ENCODE peak calls at places on chromosome 16, in nine cellular contexts. H is NCI-H2081, Q is Right ventricle myocardium superior, U is NCI-H1105, X is retina, G is frontal cortex, M is midbrain, F is T47D, S is colonic mucosa. O is an unnamed sample.

GRCh38 chr16:72372082-72372615 is 200.2 kb upstream of the PMFBP1 start:
- DNase-seq in H (no peak), Q (no peak), U (no peak), X (peak), G (no peak), M (no peak), F (no peak), S (no peak), O (no peak)

GRCh38 chr16:55021595-55022475 is 91.2 kb downstream of the IRX5 start:
- DNase-seq in H (no peak), Q (no peak), U (no peak), X (no peak), G (no peak), M (no peak), F (peak), S (peak), O (no peak)

GRCh38 chr16:57373117-57373947 is 1.0 kb downstream of the CX3CL1 start:
- DNase-seq in H (no peak), Q (no peak), U (no peak), X (no peak), G (no peak), M (no peak), F (no peak), S (no peak), O (no peak)

GRCh38 chr16:88810868-88811599 is 694 bp downstream of the APRT start:
- DNase-seq in H (peak), Q (peak), U (peak), X (peak), G (peak), M (peak), F (peak), S (peak), O (no peak)

GRCh38 chr16:51522902-51523301 is 371.8 kb upstream of the SALL1 start:
- DNase-seq in H (no peak), Q (no peak), U (no peak), X (no peak), G (no peak), M (no peak), F (no peak), S (no peak), O (no peak)

GRCh38 chr16:89138843-89139520 is 32.6 kb upstream of the CDH15 start:
- DNase-seq in H (no peak), Q (peak), U (no peak), X (no peak), G (no peak), M (no peak), F (no peak), S (no peak), O (no peak)

GRCh38 chr16:73171901-73172619 is 124.1 kb upstream of the ZFHX3 start:
- DNase-seq in H (no peak), Q (no peak), U (peak), X (no peak), G (no peak), M (no peak), F (no peak), S (no peak), O (no peak)

GRCh38 chr16:17002557-17002956 is 468.2 kb downstream of the XYLT1 start:
- DNase-seq in H (no peak), Q (no peak), U (no peak), X (no peak), G (no peak), M (no peak), F (no peak), S (no peak), O (no peak)

GRCh38 chr16:1319041-1319440 is 9.6 kb downstream of the UBE2I start:
- DNase-seq in H (no peak), Q (no peak), U (no peak), X (no peak), G (no peak), M (no peak), F (no peak), S (no peak), O (no peak)

GRCh38 chr16:7399296-7399695 is 66.7 kb downstream of the RBFOX1 start:
- DNase-seq in H (no peak), Q (no peak), U (no peak), X (no peak), G (no peak), M (no peak), F (no peak), S (no peak), O (no peak)

GRCh38 chr16:84665843-84666242 is 17.5 kb downstream of the KLHL36 start:
- DNase-seq in H (no peak), Q (no peak), U (no peak), X (no peak), G (no peak), M (no peak), F (no peak), S (no peak), O (no peak)

GRCh38 chr16:4772351-4772750 is 5.4 kb upstream of the ZNF500 start:
- DNase-seq in H (no peak), Q (no peak), U (no peak), X (no peak), G (no peak), M (no peak), F (no peak), S (no peak), O (no peak)

GRCh38 chr16:66717112-66717675 is 20.7 kb upstream of the CMTM4 start:
- DNase-seq in H (no peak), Q (peak), U (no peak), X (peak), G (no peak), M (peak), F (peak), S (peak), O (no peak)

GRCh38 chr16:18797746-18798145 is 3.6 kb downstream of the ARL6IP1 start:
- DNase-seq in H (no peak), Q (no peak), U (no peak), X (no peak), G (no peak), M (no peak), F (no peak), S (no peak), O (no peak)

GRCh38 chr16:10178079-10178478 is 4.1 kb downstream of the GRIN2A start:
- DNase-seq in H (no peak), Q (no peak), U (no peak), X (no peak), G (no peak), M (no peak), F (no peak), S (no peak), O (no peak)

GRCh38 chr16:65119905-65120341 is 1.9 kb downstream of the CDH11 start:
- DNase-seq in H (no peak), Q (peak), U (no peak), X (peak), G (no peak), M (peak), F (no peak), S (no peak), O (no peak)

GRCh38 chr16:60818471-60818870 is 1217.8 kb downstream of the CDH8 start:
- DNase-seq in H (no peak), Q (no peak), U (no peak), X (no peak), G (no peak), M (no peak), F (no peak), S (no peak), O (no peak)

GRCh38 chr16:4667203-4667983 is 26.0 kb upstream of the NUDT16L1 start:
- DNase-seq in H (peak), Q (no peak), U (no peak), X (peak), G (no peak), M (no peak), F (no peak), S (no peak), O (no peak)

GRCh38 chr16:85916141-85916890 is 17.4 kb downstream of the IRF8 start:
- DNase-seq in H (no peak), Q (peak), U (no peak), X (no peak), G (no peak), M (no peak), F (no peak), S (peak), O (no peak)

GRCh38 chr16:70768205-70768580 is 32.8 kb downstream of the VAC14 start:
- DNase-seq in H (no peak), Q (no peak), U (no peak), X (no peak), G (no peak), M (no peak), F (no peak), S (no peak), O (no peak)

GRCh38 chr16:2325791-2326190 is 14.7 kb downstream of the ABCA3 start:
- DNase-seq in H (no peak), Q (no peak), U (no peak), X (no peak), G (no peak), M (no peak), F (no peak), S (no peak), O (no peak)

GRCh38 chr16:83420206-83420760 is 387.5 kb upstream of the HSBP1 start:
- DNase-seq in H (no peak), Q (no peak), U (no peak), X (peak), G (no peak), M (peak), F (peak), S (no peak), O (peak)

GRCh38 chr16:70160821-70161220 is 12.8 kb upstream of the CLEC18C start:
- DNase-seq in H (no peak), Q (no peak), U (no peak), X (no peak), G (no peak), M (no peak), F (no peak), S (no peak), O (no peak)

GRCh38 chr16:67683767-67684166 is 17.2 kb downstream of the C16orf86 start:
- DNase-seq in H (no peak), Q (no peak), U (no peak), X (no peak), G (no peak), M (no peak), F (no peak), S (no peak), O (no peak)

GRCh38 chr16:27792486-27793275 is 242.7 kb downstream of the KATNIP start:
- DNase-seq in H (no peak), Q (no peak), U (no peak), X (no peak), G (no peak), M (no peak), F (no peak), S (no peak), O (no peak)

GRCh38 chr16:54176376-54176901 is 110.1 kb downstream of the IRX3 start:
- DNase-seq in H (no peak), Q (no peak), U (no peak), X (no peak), G (no peak), M (peak), F (peak), S (no peak), O (no peak)

GRCh38 chr16:64051826-64052225 is 1070.0 kb downstream of the CDH11 start:
- DNase-seq in H (peak), Q (no peak), U (no peak), X (peak), G (no peak), M (no peak), F (peak), S (no peak), O (peak)

GRCh38 chr16:6492742-6493141 is 839.9 kb upstream of the RBFOX1 start:
- DNase-seq in H (no peak), Q (no peak), U (no peak), X (no peak), G (no peak), M (no peak), F (no peak), S (no peak), O (no peak)

GRCh38 chr16:53692146-53692545 is 11.5 kb downstream of the RPGRIP1L start:
- DNase-seq in H (no peak), Q (no peak), U (no peak), X (no peak), G (no peak), M (no peak), F (peak), S (no peak), O (no peak)

GRCh38 chr16:58440094-58440493 is 47.8 kb downstream of the GINS3 start:
- DNase-seq in H (no peak), Q (no peak), U (no peak), X (no peak), G (no peak), M (no peak), F (no peak), S (no peak), O (no peak)

GRCh38 chr16:9077001-9077809 is 14.2 kb upstream of the HAPSTR1 start:
- DNase-seq in H (no peak), Q (no peak), U (no peak), X (no peak), G (no peak), M (no peak), F (no peak), S (no peak), O (no peak)

GRCh38 chr16:67562918-67563707 is 787 bp downstream of the CTCF start:
- DNase-seq in H (peak), Q (peak), U (no peak), X (peak), G (peak), M (peak), F (peak), S (peak), O (no peak)

GRCh38 chr16:27232061-27232841 is 28.9 kb downstream of the KDM8 start:
- DNase-seq in H (no peak), Q (peak), U (no peak), X (no peak), G (no peak), M (peak), F (no peak), S (peak), O (no peak)

GRCh38 chr16:79980650-79981521 is 380.3 kb upstream of the MAF start:
- DNase-seq in H (no peak), Q (no peak), U (no peak), X (peak), G (peak), M (peak), F (no peak), S (no peak), O (no peak)

GRCh38 chr16:14249291-14250032 is 178.3 kb downstream of the MRTFB start:
- DNase-seq in H (peak), Q (no peak), U (peak), X (peak), G (no peak), M (peak), F (peak), S (peak), O (no peak)

GRCh38 chr16:57422026-57422944 is 17.7 kb downstream of the CCL17 start:
- DNase-seq in H (peak), Q (no peak), U (no peak), X (peak), G (no peak), M (peak), F (peak), S (peak), O (peak)

GRCh38 chr16:81221731-81222130 is 16.8 kb upstream of the BCO1 start:
- DNase-seq in H (no peak), Q (no peak), U (no peak), X (no peak), G (no peak), M (no peak), F (no peak), S (no peak), O (no peak)

GRCh38 chr16:48101069-48101674 is 54.6 kb downstream of the ABCC12 start:
- DNase-seq in H (peak), Q (no peak), U (no peak), X (no peak), G (no peak), M (no peak), F (no peak), S (no peak), O (no peak)

GRCh38 chr16:27566417-27566816 is 16.5 kb downstream of the KATNIP start:
- DNase-seq in H (no peak), Q (no peak), U (no peak), X (no peak), G (no peak), M (no peak), F (no peak), S (peak), O (no peak)

GRCh38 chr16:77840623-77841274 is 52.4 kb downstream of the VAT1L start:
- DNase-seq in H (no peak), Q (no peak), U (no peak), X (no peak), G (no peak), M (no peak), F (no peak), S (no peak), O (no peak)

O was measured in LNCaP clone FGC.